ENCODE peak calls at places on chromosomes 11 and 22, in four cellular contexts. C is central memory CD8-positive, alpha-beta T cell; Y is NCI-H774; R is RWPE1. D is an unnamed sample.

GRCh38 chr11:106761745-106762144 is 256.5 kb downstream of the GUCY1A2 start:
- DNase-seq in R (no peak), C (no peak), Y (no peak), D (no peak)

GRCh38 chr11:12318791-12319733 is 58.3 kb upstream of the PARVA start:
- DNase-seq in Y (peak), C (no peak), R (no peak), D (peak)

GRCh38 chr22:45599836-45600577 is 71.6 kb upstream of the ATXN10 start:
- DNase-seq in R (no peak), Y (no peak), C (no peak), D (no peak)

GRCh38 chr22:48427731-48428211 is 1399.9 kb downstream of the BRD1 start:
- DNase-seq in Y (no peak), R (no peak), C (no peak), D (no peak)

GRCh38 chr22:27207907-27208306 is 550.5 kb downstream of the MIAT start:
- DNase-seq in Y (no peak), C (no peak), R (no peak), D (no peak)

GRCh38 chr11:18521123-18521522 is 5.6 kb downstream of the TSG101 start:
- DNase-seq in C (no peak), R (no peak), Y (no peak), D (no peak)

GRCh38 chr11:18748766-18749375 is 22.9 kb upstream of the IGSF22 start:
- DNase-seq in C (no peak), Y (no peak), R (no peak), D (no peak)

GRCh38 chr11:30333405-30333804 is 10.5 kb downstream of the ARL14EP start:
- DNase-seq in R (no peak), Y (no peak), C (no peak), D (no peak)

GRCh38 chr22:19178065-19178658 is 374 bp downstream of the SLC25A1 start:
- DNase-seq in C (peak), Y (peak), R (peak), D (peak)

GRCh38 chr11:65311197-65311631 is 3.5 kb upstream of the CDC42EP2 start:
- DNase-seq in Y (no peak), R (peak), C (no peak), D (no peak)

GRCh38 chr11:117871160-117871559 is 5.3 kb downstream of the FXYD6 start:
- DNase-seq in R (no peak), Y (no peak), C (no peak), D (no peak)

GRCh38 chr11:33742249-33742851 is 6.1 kb upstream of the CD59 start:
- DNase-seq in C (no peak), R (no peak), Y (no peak), D (peak)